ENCODE peak calls at places on chromosomes 11 and 22, in four cellular contexts. O, C, I and M are unnamed samples.
A peak's percentile ranks its signal among the peaks of the same experiment; 100 is the strongest.

GRCh38 chr22:18110194-18110943 is at the start of gene TUBA8:
- DNase-seq in C (peak; percentile 57), O (peak; percentile 69), I (no peak), M (peak; percentile 46)

GRCh38 chr22:27416553-27417427 is 384.8 kb downstream of the MN1 start:
- DNase-seq in C (peak; percentile 64), O (no peak), I (no peak), M (no peak)

GRCh38 chr11:131099013-131099412 is 182.7 kb upstream of the SNX19 start:
- DNase-seq in O (no peak), I (no peak), C (peak; percentile 19), M (no peak)

GRCh38 chr11:66371627-66372415 is at the start of gene SLC29A2:
- DNase-seq in I (peak; percentile 40), O (peak; percentile 90), C (peak; percentile 95), M (peak; percentile 64)

GRCh38 chr11:43367382-43368178 is 8.9 kb downstream of the TTC17 start:
- DNase-seq in C (peak; percentile 16), I (no peak), O (no peak), M (no peak)

GRCh38 chr11:112024778-112025678 is at the start of gene DLAT:
- DNase-seq in O (peak; percentile 96), C (peak; percentile 94), I (peak; percentile 62), M (peak; percentile 89)

GRCh38 chr11:73510877-73511276 is 87.0 kb downstream of the FAM168A start:
- DNase-seq in C (no peak), I (no peak), O (no peak), M (no peak)

GRCh38 chr22:37577957-37578356 is 1.9 kb downstream of the LGALS2 start:
- DNase-seq in C (no peak), O (no peak), I (no peak), M (no peak)

GRCh38 chr11:117882539-117882938 is 6.1 kb upstream of the FXYD6 start:
- DNase-seq in C (peak; percentile 43), I (no peak), O (no peak), M (no peak)

GRCh38 chr11:64102005-64102738 is 63.7 kb downstream of the MACROD1 start:
- DNase-seq in I (no peak), C (no peak), O (no peak), M (no peak)

GRCh38 chr11:9038537-9038936 is 34.7 kb upstream of the NRIP3 start:
- DNase-seq in C (no peak), O (no peak), I (no peak), M (no peak)

GRCh38 chr11:20353829-20354434 is 9.6 kb upstream of the HTATIP2 start:
- DNase-seq in C (peak; percentile 75), O (peak; percentile 54), I (peak; percentile 44), M (peak; percentile 53)